ENCODE peak calls at places on chromosomes 6 and 20, in four cellular contexts. D is mesendoderm, C is body of pancreas, G is GM12878. O is an unnamed sample.
A peak's percentile ranks its signal among the peaks of the same experiment; 100 is the strongest.

GRCh38 chr20:43666376-43667328 is at the start of gene MYBL2:
- DNase-seq in D (peak; percentile 85), G (no peak), C (peak; percentile 58), O (peak; percentile 69)

GRCh38 chr6:156821707-156822106 is 44.5 kb downstream of the ARID1B start:
- DNase-seq in D (no peak), C (no peak), G (no peak), O (no peak)

GRCh38 chr6:4355241-4355640 is 219.9 kb upstream of the ECI2 start:
- DNase-seq in D (peak; percentile 46), G (no peak), C (no peak), O (no peak)

GRCh38 chr20:43919686-43920403 is 5.2 kb downstream of the TOX2 start:
- DNase-seq in D (no peak), G (no peak), C (no peak), O (no peak)

GRCh38 chr6:157240059-157240959 is 83.0 kb downstream of the TMEM242 start:
- DNase-seq in C (peak; percentile 55), D (no peak), G (no peak), O (no peak)

GRCh38 chr20:11891827-11892521 is 25.7 kb upstream of the BTBD3 start:
- DNase-seq in C (peak; percentile 73), G (peak; percentile 17), D (peak; percentile 96), O (peak; percentile 21)

GRCh38 chr6:106339334-106340029 is 13.9 kb upstream of the ATG5 start:
- DNase-seq in G (no peak), C (peak; percentile 68), D (peak; percentile 82), O (peak; percentile 54)

GRCh38 chr20:14928083-14928482 is 590.7 kb upstream of the FLRT3 start:
- DNase-seq in C (no peak), G (no peak), D (no peak), O (no peak)

GRCh38 chr20:3129094-3129493 is 30.6 kb downstream of the FASTKD5 start:
- DNase-seq in D (no peak), G (no peak), C (no peak), O (no peak)

GRCh38 chr20:6855806-6856205 is 88.3 kb downstream of the BMP2 start:
- DNase-seq in C (no peak), G (no peak), D (no peak), O (no peak)

GRCh38 chr6:128848169-128848935 is 34.6 kb upstream of the LAMA2 start:
- DNase-seq in C (no peak), D (peak; percentile 60), G (no peak), O (no peak)

GRCh38 chr6:9977451-9977850 is 437.4 kb downstream of the TFAP2A start:
- DNase-seq in C (no peak), G (no peak), D (no peak), O (no peak)

GRCh38 chr6:12232339-12232738 is 57.8 kb upstream of the EDN1 start:
- DNase-seq in C (no peak), D (no peak), G (peak; percentile 21), O (peak; percentile 6)

GRCh38 chr6:140193269-140193668 is 818.8 kb upstream of the CITED2 start:
- DNase-seq in C (no peak), D (peak; percentile 56), G (no peak), O (no peak)

GRCh38 chr6:39835856-39836442 is 43.8 kb downstream of the DAAM2 start:
- DNase-seq in G (no peak), C (no peak), D (peak; percentile 72), O (no peak)

GRCh38 chr6:23365732-23366131 is 760.3 kb upstream of the NRSN1 start:
- DNase-seq in C (no peak), D (no peak), G (no peak), O (no peak)

GRCh38 chr6:147279423-147279822 is 75.2 kb downstream of the STXBP5 start:
- DNase-seq in C (no peak), G (no peak), D (no peak), O (no peak)

GRCh38 chr6:10101551-10102252 is 313.2 kb downstream of the TFAP2A start:
- DNase-seq in D (no peak), C (no peak), G (no peak), O (no peak)

GRCh38 chr6:45899683-45899946 is 116.0 kb downstream of the CLIC5 start:
- DNase-seq in C (no peak), G (no peak), D (peak; percentile 73), O (no peak)

GRCh38 chr6:134035823-134036296 is 16.6 kb downstream of the SLC2A12 start:
- DNase-seq in C (peak; percentile 63), G (peak; percentile 12), D (no peak), O (no peak)

GRCh38 chr6:101883398-101883975 is 490.0 kb downstream of the GRIK2 start:
- DNase-seq in C (no peak), G (no peak), D (no peak), O (no peak)

GRCh38 chr6:74137910-74138309 is 441.9 kb downstream of the CD109 start:
- DNase-seq in G (no peak), C (no peak), D (peak; percentile 33), O (no peak)

GRCh38 chr20:32560989-32561830 is 23.9 kb downstream of the NOL4L start:
- DNase-seq in G (no peak), C (no peak), D (no peak), O (no peak)

GRCh38 chr6:38443341-38443740 is 196.4 kb downstream of the BTBD9 start:
- DNase-seq in G (no peak), D (peak; percentile 37), C (no peak), O (no peak)

GRCh38 chr6:40395066-40395697 is 192.0 kb downstream of the LRFN2 start:
- DNase-seq in D (peak; percentile 7), G (no peak), C (peak; percentile 46), O (no peak)

GRCh38 chr20:46304852-46305251 is 3.4 kb downstream of the CDH22 start:
- DNase-seq in G (no peak), C (no peak), D (no peak), O (no peak)

GRCh38 chr6:105985098-105985815 is 100.9 kb upstream of the PRDM1 start:
- DNase-seq in D (no peak), C (no peak), G (no peak), O (no peak)

GRCh38 chr20:41432620-41433602 is 66.3 kb upstream of the EMILIN3 start:
- DNase-seq in G (peak; percentile 30), C (no peak), D (no peak), O (no peak)

GRCh38 chr6:17938885-17939284 is 48.5 kb downstream of the KIF13A start:
- DNase-seq in C (no peak), G (no peak), D (no peak), O (no peak)

GRCh38 chr6:131316654-131317053 is 181.4 kb downstream of the AKAP7 start:
- DNase-seq in C (no peak), D (no peak), G (no peak), O (no peak)

GRCh38 chr20:50527068-50527605 is 17.0 kb downstream of the PTPN1 start:
- DNase-seq in C (no peak), G (no peak), D (no peak), O (no peak)
- H3K4me1 ChIP-seq in C (peaks cover 16% of the 10 kb centered on the region), G (peaks cover 54% of the 10 kb centered on the region), D (no peaks in the 10 kb centered on the region), O (peaks cover 95% of the 10 kb centered on the region)

GRCh38 chr6:132512638-132513632 is at the start of gene STX7:
- DNase-seq in G (peak; percentile 48), D (peak; percentile 91), C (peak; percentile 91), O (peak; percentile 85)

GRCh38 chr6:132511836-132512230 is 1.1 kb downstream of the STX7 start:
- DNase-seq in D (no peak), G (no peak), C (no peak), O (no peak)

GRCh38 chr6:132512342-132512637 is 626 bp downstream of the STX7 start:
- DNase-seq in G (no peak), D (no peak), C (no peak), O (no peak)

GRCh38 chr6:132513821-132514545 is 1.1 kb upstream of the STX7 start:
- DNase-seq in D (no peak), C (no peak), G (no peak), O (no peak)

DNA sequence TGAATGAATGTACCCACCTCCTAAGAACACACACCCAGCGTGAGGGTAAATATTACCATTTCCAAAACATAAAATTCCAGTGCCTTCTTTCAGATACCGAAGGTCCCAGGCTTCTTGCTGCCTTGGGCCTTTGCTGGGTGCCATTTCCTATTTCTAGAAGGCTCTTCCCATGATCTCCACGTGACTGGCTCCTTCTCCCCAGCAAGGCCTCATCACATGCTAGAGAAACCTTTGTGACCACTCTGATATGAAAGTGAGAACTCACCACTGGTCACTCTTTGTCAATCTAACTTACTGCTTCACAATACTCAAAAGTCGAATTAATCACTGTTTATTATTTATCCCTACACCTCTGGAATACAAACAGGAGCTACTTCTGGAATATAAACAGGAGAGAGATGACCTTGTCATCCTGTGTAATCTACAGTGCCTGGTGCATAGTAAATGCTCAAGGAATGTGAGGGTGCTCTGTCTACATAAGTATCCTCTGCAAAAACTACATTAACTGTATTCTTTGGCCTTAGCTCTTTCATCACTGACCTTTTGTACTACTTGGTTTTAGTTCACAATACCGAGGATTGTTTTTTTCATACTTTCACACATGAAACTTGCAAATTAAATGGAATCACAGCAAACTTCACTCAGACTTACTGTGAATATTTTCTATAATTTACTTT is 1.6 kb downstream of the STX7 start:
- DNase-seq in G (no peak), C (no peak), D (no peak), O (no peak)
- H3K4me3 ChIP-seq in G (peak overlapping the region; percentile 61), C (no peak overlapping the region), D (no peak overlapping the region), O (no peak overlapping the region)

DNA sequence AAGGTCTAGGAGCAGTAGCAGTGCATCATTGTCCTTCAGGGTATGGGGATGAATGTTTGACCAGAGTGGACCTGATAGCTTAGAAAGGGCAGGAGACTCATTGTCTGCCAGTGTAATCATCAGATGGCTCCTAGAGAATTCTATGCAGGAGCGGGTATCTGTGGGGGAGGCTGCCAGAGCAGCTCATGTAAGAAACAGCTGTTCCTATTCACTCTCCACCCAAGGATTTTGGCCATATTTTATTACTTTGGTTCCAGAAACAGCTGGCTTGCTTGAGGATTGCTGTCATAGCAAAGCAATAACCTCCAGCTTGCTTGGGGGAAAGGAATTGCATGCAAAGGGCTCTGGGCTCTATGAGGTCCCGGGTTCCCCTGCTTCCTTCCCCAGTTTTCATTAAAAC is 44.1 kb downstream of the RALY start:
- DNase-seq in C (no peak), G (no peak), D (no peak), O (no peak)
- H3K27ac ChIP-seq in C (no peak overlapping the region), G (no peak overlapping the region), D (no peak overlapping the region), O (no peak overlapping the region)

GRCh38 chr20:47557791-47558190 is 56.1 kb downstream of the NCOA3 start:
- DNase-seq in D (no peak), G (no peak), C (no peak), O (no peak)
- H3K4me1 ChIP-seq in D (no peaks in the 10 kb centered on the region), G (peaks cover 11% of the 10 kb centered on the region), C (peaks cover 18% of the 10 kb centered on the region), O (peaks cover 60% of the 10 kb centered on the region)

O was measured in CD4-positive, alpha-beta memory T cell.